ENCODE peak calls at places on chromosomes 16 and 17, in seven cellular contexts. W, L, C, D, H, N and O are unnamed samples.
A peak's percentile ranks its signal among the peaks of the same experiment; 100 is the strongest.

GRCh38 chr16:66388350-66389139 is 22.1 kb downstream of the CDH5 start:
- DNase-seq in W (no peak), L (no peak), C (no peak), D (no peak), H (no peak), N (no peak), O (no peak)

GRCh38 chr16:64933890-64934289 is 188.0 kb downstream of the CDH11 start:
- DNase-seq in W (no peak), L (no peak), C (no peak), D (no peak), H (no peak), N (no peak), O (no peak)

GRCh38 chr17:3747805-3748204 is 24.1 kb downstream of the HASPIN start:
- DNase-seq in W (no peak), L (no peak), C (no peak), D (no peak), H (no peak), N (no peak), O (no peak)

GRCh38 chr16:87661561-87661960 is 59.3 kb downstream of the JPH3 start:
- DNase-seq in W (peak; percentile 64), L (no peak), C (no peak), D (peak; percentile 37), H (peak; percentile 30), N (peak; percentile 18), O (peak; percentile 60)

GRCh38 chr16:87790278-87791023 is 24.7 kb upstream of the KLHDC4 start:
- DNase-seq in W (no peak), L (no peak), C (no peak), D (peak; percentile 94), H (peak; percentile 89), N (peak; percentile 23), O (peak; percentile 67)

GRCh38 chr16:22122239-22122638 is 29.9 kb downstream of the VWA3A start:
- DNase-seq in W (no peak), L (no peak), C (no peak), D (no peak), H (no peak), N (no peak), O (no peak)

GRCh38 chr17:82272495-82273326 is 789 bp downstream of the CSNK1D start:
- DNase-seq in W (no peak), L (peak; percentile 52), C (no peak), D (no peak), H (no peak), N (peak; percentile 58), O (peak; percentile 47)

GRCh38 chr17:65604070-65604469 is 42.6 kb upstream of the AXIN2 start:
- DNase-seq in W (no peak), L (no peak), C (no peak), D (no peak), H (no peak), N (no peak), O (no peak)

GRCh38 chr16:56998861-56999260 is 9.5 kb downstream of the NLRC5 start:
- DNase-seq in W (no peak), L (no peak), C (no peak), D (no peak), H (no peak), N (no peak), O (no peak)
- H3K4me3 ChIP-seq in W (no peak overlapping the region), L (no peak overlapping the region), C (no peak overlapping the region), D (no peak overlapping the region), H (no peak overlapping the region), N (no peak overlapping the region), O (no peak overlapping the region)

DNA sequence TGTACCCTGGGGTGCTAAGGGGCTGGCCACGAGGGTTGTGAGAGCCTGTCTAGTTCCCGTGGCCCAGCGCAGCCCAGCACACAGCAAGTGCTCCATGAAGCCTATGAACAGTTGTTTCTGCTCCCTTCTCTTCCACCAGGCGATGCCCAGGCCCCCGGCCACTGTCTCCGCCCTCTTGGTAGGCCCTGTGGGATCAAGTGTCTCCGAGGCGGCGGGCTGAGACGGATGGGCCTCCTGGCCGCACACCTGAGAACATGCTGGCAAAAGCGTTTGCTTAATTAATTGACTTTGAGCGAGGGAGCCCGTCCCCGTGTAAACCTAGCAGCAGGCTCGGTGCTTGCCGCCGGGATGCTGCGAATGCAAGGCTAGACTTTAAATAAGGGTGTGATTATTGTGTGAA is 129.7 kb upstream of the GSE1 start:
- DNase-seq in W (no peak), L (no peak), C (no peak), D (no peak), H (no peak), N (no peak), O (no peak)
- H3K27ac ChIP-seq in W (no peak overlapping the region), L (no peak overlapping the region), C (no peak overlapping the region), D (no peak overlapping the region), H (no peak overlapping the region), N (no peak overlapping the region), O (no peak overlapping the region)

GRCh38 chr17:30236297-30236624 is 764 bp upstream of the SLC6A4 start:
- DNase-seq in W (no peak), L (no peak), C (no peak), D (no peak), H (no peak), N (no peak), O (no peak)

GRCh38 chr17:30235386-30236296 is at the start of gene SLC6A4:
- DNase-seq in W (peak; percentile 31), L (no peak), C (no peak), D (no peak), H (peak; percentile 18), N (no peak), O (no peak)

GRCh38 chr17:30238003-30238344 is 2.5 kb upstream of the SLC6A4 start:
- DNase-seq in W (no peak), L (no peak), C (no peak), D (no peak), H (no peak), N (no peak), O (no peak)

GRCh38 chr17:30237296-30238002 is 2.0 kb upstream of the SLC6A4 start:
- DNase-seq in W (no peak), L (no peak), C (no peak), D (no peak), H (no peak), N (no peak), O (no peak)

GRCh38 chr17:30236807-30237206 is 1.3 kb upstream of the SLC6A4 start:
- DNase-seq in W (peak; percentile 49), L (no peak), C (no peak), D (peak; percentile 70), H (peak; percentile 30), N (peak; percentile 66), O (no peak)
- H3K4me3 ChIP-seq in W (no peak overlapping the region), L (no peak overlapping the region), C (peak overlapping the region; percentile 76), D (peak overlapping the region; percentile 57), H (no peak overlapping the region), N (peak overlapping the region; percentile 49), O (no peak overlapping the region)

GRCh38 chr16:24853169-24853824 is 7.5 kb downstream of the SLC5A11 start:
- DNase-seq in W (peak; percentile 13), L (no peak), C (no peak), D (no peak), H (no peak), N (no peak), O (no peak)

GRCh38 chr16:24850289-24850931 is 4.6 kb downstream of the SLC5A11 start:
- DNase-seq in W (peak; percentile 45), L (no peak), C (no peak), D (no peak), H (peak; percentile 75), N (no peak), O (no peak)

GRCh38 chr16:24853830-24854229 is 8.1 kb downstream of the SLC5A11 start:
- DNase-seq in W (peak; percentile 73), L (peak; percentile 32), C (no peak), D (peak; percentile 86), H (peak; percentile 66), N (no peak), O (peak; percentile 28)

GRCh38 chr16:24851700-24852099 is 5.9 kb downstream of the SLC5A11 start:
- DNase-seq in W (peak; percentile 9), L (no peak), C (no peak), D (peak; percentile 63), H (peak; percentile 46), N (no peak), O (no peak)

DNA sequence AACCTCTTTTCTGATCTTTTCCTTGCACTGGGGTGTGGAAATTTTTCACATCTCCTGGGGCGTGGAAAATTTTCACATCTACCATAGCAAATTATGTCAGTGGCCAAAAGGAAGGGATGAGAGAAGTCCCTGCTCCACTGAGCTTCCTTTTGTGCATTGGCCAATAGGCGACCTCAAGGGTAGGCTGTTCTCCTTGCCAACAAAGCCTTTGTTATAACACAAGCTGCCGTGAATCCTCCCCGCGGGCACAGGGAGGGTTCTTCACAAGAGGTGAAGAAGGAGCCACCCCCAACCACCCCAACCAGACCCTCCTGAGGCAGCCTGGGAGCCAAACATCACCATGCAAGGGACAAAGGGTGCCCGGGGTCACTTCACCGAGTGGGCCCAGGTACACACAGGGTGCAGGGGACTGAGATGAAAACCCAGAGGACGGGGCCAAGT is 6.5 kb downstream of the SLC5A11 start:
- DNase-seq in W (peak; percentile 25), L (no peak), C (no peak), D (peak; percentile 80), H (no peak), N (no peak), O (no peak)
- H3K27ac ChIP-seq in W (no peak overlapping the region), L (peak overlapping the region; percentile 25), C (no peak overlapping the region), D (peak overlapping the region; percentile 89), H (no peak overlapping the region), N (no peak overlapping the region), O (no peak overlapping the region)